ENCODE peak calls at places on chromosome 17, in seven cellular contexts. One of them, this sample, is unnamed.

GRCh38 chr17:42192189-42193126 is 1.8 kb downstream of the GHDC start:
- DNase-seq in Peyer's patch: no peak
- DNase-seq in spleen: peak
- DNase-seq in H54: no peak
- DNase-seq in stomach: no peak
- DNase-seq in body of pancreas: no peak
- DNase-seq in GM12891: no peak
- DNase-seq in this sample: no peak

GRCh38 chr17:19250421-19251141 is 13.4 kb downstream of the EPN2 start:
- DNase-seq in body of pancreas: peak
- DNase-seq in H54: no peak
- DNase-seq in Peyer's patch: no peak
- DNase-seq in spleen: peak
- DNase-seq in GM12891: no peak
- DNase-seq in stomach: no peak
- DNase-seq in this sample: no peak

GRCh38 chr17:80260791-80261158 is at the start of gene RNF213:
- DNase-seq in stomach: peak
- DNase-seq in GM12891: peak
- DNase-seq in Peyer's patch: peak
- DNase-seq in H54: peak
- DNase-seq in body of pancreas: peak
- DNase-seq in spleen: peak
- DNase-seq in this sample: peak

GRCh38 chr17:4934173-4934979 is 2.3 kb downstream of the GP1BA start:
- DNase-seq in Peyer's patch: no peak
- DNase-seq in body of pancreas: peak
- DNase-seq in stomach: peak
- DNase-seq in H54: peak
- DNase-seq in spleen: no peak
- DNase-seq in GM12891: no peak
- DNase-seq in this sample: no peak

GRCh38 chr17:35080536-35080935 is 17.0 kb upstream of the RFFL start:
- DNase-seq in GM12891: no peak
- DNase-seq in H54: no peak
- DNase-seq in stomach: no peak
- DNase-seq in body of pancreas: no peak
- DNase-seq in spleen: no peak
- DNase-seq in Peyer's patch: no peak
- DNase-seq in this sample: no peak

GRCh38 chr17:71441098-71441497 is 679.7 kb upstream of the SOX9 start:
- DNase-seq in Peyer's patch: no peak
- DNase-seq in spleen: no peak
- DNase-seq in GM12891: no peak
- DNase-seq in stomach: no peak
- DNase-seq in H54: peak
- DNase-seq in body of pancreas: no peak
- DNase-seq in this sample: no peak

GRCh38 chr17:78275355-78275754 is 43.9 kb downstream of the TMEM235 start:
- DNase-seq in GM12891: no peak
- DNase-seq in H54: no peak
- DNase-seq in Peyer's patch: no peak
- DNase-seq in stomach: no peak
- DNase-seq in spleen: no peak
- DNase-seq in body of pancreas: no peak
- DNase-seq in this sample: no peak

GRCh38 chr17:77914440-77915254 is 43.9 kb upstream of the TNRC6C start:
- DNase-seq in stomach: no peak
- DNase-seq in H54: no peak
- DNase-seq in Peyer's patch: peak
- DNase-seq in body of pancreas: peak
- DNase-seq in spleen: no peak
- DNase-seq in GM12891: no peak
- DNase-seq in this sample: peak

GRCh38 chr17:58684003-58684402 is 7.8 kb downstream of the TEX14 start:
- DNase-seq in Peyer's patch: no peak
- DNase-seq in GM12891: no peak
- DNase-seq in spleen: no peak
- DNase-seq in body of pancreas: no peak
- DNase-seq in stomach: no peak
- DNase-seq in H54: no peak
- DNase-seq in this sample: no peak

GRCh38 chr17:59899099-59899498 is 6.2 kb downstream of the RPS6KB1 start:
- DNase-seq in H54: no peak
- DNase-seq in body of pancreas: peak
- DNase-seq in Peyer's patch: no peak
- DNase-seq in spleen: no peak
- DNase-seq in GM12891: no peak
- DNase-seq in stomach: no peak
- DNase-seq in this sample: peak

GRCh38 chr17:35766903-35767510 is 6.3 kb downstream of the C17orf50 start:
- DNase-seq in GM12891: no peak
- DNase-seq in stomach: peak
- DNase-seq in H54: peak
- DNase-seq in body of pancreas: peak
- DNase-seq in spleen: no peak
- DNase-seq in Peyer's patch: no peak
- DNase-seq in this sample: no peak

GRCh38 chr17:14048169-14048568 is 21.1 kb upstream of the COX10 start:
- DNase-seq in stomach: no peak
- DNase-seq in body of pancreas: no peak
- DNase-seq in spleen: no peak
- DNase-seq in H54: peak
- DNase-seq in GM12891: no peak
- DNase-seq in Peyer's patch: no peak
- DNase-seq in this sample: peak

GRCh38 chr17:58679263-58680037 is 12.4 kb downstream of the TEX14 start:
- DNase-seq in spleen: no peak
- DNase-seq in H54: peak
- DNase-seq in body of pancreas: no peak
- DNase-seq in Peyer's patch: no peak
- DNase-seq in GM12891: peak
- DNase-seq in stomach: no peak
- DNase-seq in this sample: no peak

GRCh38 chr17:78240839-78241238 is 9.4 kb downstream of the TMEM235 start:
- DNase-seq in body of pancreas: no peak
- DNase-seq in spleen: no peak
- DNase-seq in H54: no peak
- DNase-seq in stomach: no peak
- DNase-seq in Peyer's patch: no peak
- DNase-seq in GM12891: no peak
- DNase-seq in this sample: no peak

GRCh38 chr17:31650756-31651520 is 208.1 kb downstream of the COPRS start:
- DNase-seq in body of pancreas: no peak
- DNase-seq in H54: no peak
- DNase-seq in spleen: no peak
- DNase-seq in Peyer's patch: no peak
- DNase-seq in stomach: no peak
- DNase-seq in GM12891: no peak
- DNase-seq in this sample: no peak

GRCh38 chr17:34151081-34151480 is 104.0 kb upstream of the CCL2 start:
- DNase-seq in GM12891: no peak
- DNase-seq in stomach: no peak
- DNase-seq in body of pancreas: no peak
- DNase-seq in H54: no peak
- DNase-seq in Peyer's patch: no peak
- DNase-seq in spleen: no peak
- DNase-seq in this sample: no peak

GRCh38 chr17:19502517-19502916 is 31.1 kb upstream of the SLC47A1 start:
- DNase-seq in body of pancreas: no peak
- DNase-seq in stomach: no peak
- DNase-seq in H54: no peak
- DNase-seq in Peyer's patch: no peak
- DNase-seq in GM12891: no peak
- DNase-seq in spleen: no peak
- DNase-seq in this sample: no peak

GRCh38 chr17:2814499-2815341 is 18.5 kb downstream of the RAP1GAP2 start:
- DNase-seq in GM12891: peak
- DNase-seq in spleen: peak
- DNase-seq in H54: peak
- DNase-seq in body of pancreas: no peak
- DNase-seq in stomach: no peak
- DNase-seq in Peyer's patch: no peak
- DNase-seq in this sample: no peak

GRCh38 chr17:9825751-9826150 is at the start of gene GLP2R:
- DNase-seq in H54: no peak
- DNase-seq in stomach: no peak
- DNase-seq in GM12891: no peak
- DNase-seq in spleen: no peak
- DNase-seq in body of pancreas: no peak
- DNase-seq in Peyer's patch: no peak
- DNase-seq in this sample: no peak

GRCh38 chr17:41524261-41524660 is 3.8 kb downstream of the KRT19 start:
- DNase-seq in H54: no peak
- DNase-seq in body of pancreas: no peak
- DNase-seq in stomach: no peak
- DNase-seq in Peyer's patch: no peak
- DNase-seq in spleen: no peak
- DNase-seq in GM12891: no peak
- DNase-seq in this sample: no peak

GRCh38 chr17:1498233-1498632 is 5.7 kb upstream of the MYO1C start:
- DNase-seq in H54: no peak
- DNase-seq in Peyer's patch: no peak
- DNase-seq in GM12891: no peak
- DNase-seq in body of pancreas: no peak
- DNase-seq in spleen: no peak
- DNase-seq in stomach: no peak
- DNase-seq in this sample: no peak

GRCh38 chr17:67035131-67036083 is 8.9 kb upstream of the CACNG1 start:
- DNase-seq in GM12891: no peak
- DNase-seq in stomach: no peak
- DNase-seq in spleen: no peak
- DNase-seq in Peyer's patch: no peak
- DNase-seq in H54: no peak
- DNase-seq in body of pancreas: no peak
- DNase-seq in this sample: no peak

GRCh38 chr17:47131761-47132160 is 57.3 kb downstream of the CDC27 start:
- DNase-seq in Peyer's patch: no peak
- DNase-seq in body of pancreas: no peak
- DNase-seq in spleen: no peak
- DNase-seq in stomach: no peak
- DNase-seq in GM12891: no peak
- DNase-seq in H54: peak
- DNase-seq in this sample: no peak

GRCh38 chr17:76170114-76170513 is 29.1 kb upstream of the FOXJ1 start:
- DNase-seq in GM12891: no peak
- DNase-seq in spleen: no peak
- DNase-seq in body of pancreas: no peak
- DNase-seq in Peyer's patch: no peak
- DNase-seq in stomach: no peak
- DNase-seq in H54: no peak
- DNase-seq in this sample: no peak

GRCh38 chr17:416293-417206 is 63.9 kb upstream of the RPH3AL start:
- DNase-seq in Peyer's patch: no peak
- DNase-seq in H54: no peak
- DNase-seq in GM12891: no peak
- DNase-seq in stomach: peak
- DNase-seq in body of pancreas: no peak
- DNase-seq in spleen: peak
- DNase-seq in this sample: no peak

GRCh38 chr17:64073771-64074703 is 53.6 kb upstream of the ICAM2 start:
- DNase-seq in H54: no peak
- DNase-seq in body of pancreas: no peak
- DNase-seq in spleen: no peak
- DNase-seq in stomach: no peak
- DNase-seq in Peyer's patch: no peak
- DNase-seq in GM12891: no peak
- DNase-seq in this sample: no peak

DNA sequence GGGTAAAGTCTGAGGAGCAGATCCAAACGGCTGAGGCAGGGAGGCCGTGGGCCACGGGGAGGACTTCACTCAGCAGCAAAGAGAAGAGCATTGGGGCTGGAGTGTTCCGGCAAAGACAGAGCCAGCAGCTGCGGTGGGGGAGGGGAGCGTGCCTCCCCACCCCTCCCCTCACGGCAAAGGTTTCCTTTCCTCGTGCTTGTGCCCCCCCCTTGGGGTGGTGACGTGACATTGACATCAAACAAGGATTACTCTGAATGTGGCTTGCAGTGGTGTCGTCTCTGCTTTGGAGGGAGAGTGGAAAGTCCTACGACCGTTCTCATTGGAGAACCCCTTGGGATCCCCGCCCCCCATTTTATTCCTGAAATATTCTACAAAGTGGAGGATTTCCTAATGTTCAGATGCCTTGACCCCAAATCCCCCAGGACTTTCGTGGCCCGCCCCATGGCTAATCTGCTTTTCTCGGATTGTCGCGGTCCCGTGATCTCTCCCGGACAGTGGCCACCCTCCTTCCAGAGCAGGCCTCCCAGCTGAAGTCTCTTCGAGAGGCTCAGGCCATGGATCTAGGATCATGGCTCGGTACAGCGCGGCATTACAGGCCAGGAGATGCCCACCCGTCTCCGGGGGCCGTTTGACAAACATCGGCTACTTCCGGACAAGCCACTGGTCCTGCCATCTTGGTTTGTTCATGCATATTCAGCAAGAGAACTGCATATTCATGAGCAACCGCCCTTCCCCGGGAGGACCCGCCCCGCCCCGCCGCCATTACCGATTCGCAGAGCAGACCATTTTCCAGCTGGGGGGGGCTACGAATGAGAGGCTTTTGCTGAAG is 714 bp upstream of the POLR2A start:
- DNase-seq in body of pancreas: peak
- DNase-seq in GM12891: peak
- DNase-seq in stomach: peak
- DNase-seq in Peyer's patch: peak
- DNase-seq in spleen: peak
- DNase-seq in H54: peak
- DNase-seq in this sample: peak
- TF ChIP-seq POLR2A in body of pancreas: no peak
- TF ChIP-seq POLR2A in GM12891: no peak
- TF ChIP-seq POLR2A in stomach: no peak
- TF ChIP-seq POLR2A in Peyer's patch: peak
- TF ChIP-seq POLR2A in spleen: peak
- TF ChIP-seq POLR2A in H54: peak
- TF ChIP-seq POLR2A in this sample: no peak

GRCh38 chr17:74442670-74443515 is 11.0 kb downstream of the GPRC5C start:
- DNase-seq in spleen: peak
- DNase-seq in GM12891: no peak
- DNase-seq in Peyer's patch: peak
- DNase-seq in stomach: peak
- DNase-seq in body of pancreas: peak
- DNase-seq in H54: no peak
- DNase-seq in this sample: peak
- TF ChIP-seq POLR2A in spleen: peak
- TF ChIP-seq POLR2A in GM12891: no peak
- TF ChIP-seq POLR2A in Peyer's patch: peak
- TF ChIP-seq POLR2A in stomach: peak
- TF ChIP-seq POLR2A in body of pancreas: peak
- TF ChIP-seq POLR2A in H54: no peak
- TF ChIP-seq POLR2A in this sample: no peak

GRCh38 chr17:16439867-16440351 is 24.5 kb downstream of the TRPV2 start:
- DNase-seq in Peyer's patch: no peak
- DNase-seq in spleen: no peak
- DNase-seq in stomach: no peak
- DNase-seq in H54: no peak
- DNase-seq in body of pancreas: peak
- DNase-seq in GM12891: no peak
- DNase-seq in this sample: peak
- TF ChIP-seq POLR2A in Peyer's patch: no peak
- TF ChIP-seq POLR2A in spleen: no peak
- TF ChIP-seq POLR2A in stomach: no peak
- TF ChIP-seq POLR2A in H54: no peak
- TF ChIP-seq POLR2A in body of pancreas: peak
- TF ChIP-seq POLR2A in GM12891: peak
- TF ChIP-seq POLR2A in this sample: peak

GRCh38 chr17:57379237-57380054 is 123.1 kb downstream of the MSI2 start:
- DNase-seq in stomach: no peak
- DNase-seq in H54: no peak
- DNase-seq in Peyer's patch: no peak
- DNase-seq in body of pancreas: no peak
- DNase-seq in spleen: no peak
- DNase-seq in GM12891: no peak
- DNase-seq in this sample: peak
- TF ChIP-seq POLR2A in stomach: no peak
- TF ChIP-seq POLR2A in H54: no peak
- TF ChIP-seq POLR2A in Peyer's patch: no peak
- TF ChIP-seq POLR2A in body of pancreas: no peak
- TF ChIP-seq POLR2A in spleen: no peak
- TF ChIP-seq POLR2A in GM12891: no peak
- TF ChIP-seq POLR2A in this sample: no peak